ENCODE peak calls at places on chromosome 1, in five cellular contexts. D is osteoblast, N is HAP-1, T is occipital lobe, P is GM23338. B is an unnamed sample.
A peak's percentile ranks its signal among the peaks of the same experiment; 100 is the strongest.

GRCh38 chr1:112719706-112720105 is 4.6 kb upstream of the PPM1J start:
- DNase-seq in D (peak; percentile 56), N (no peak), T (no peak), P (no peak), B (no peak)

GRCh38 chr1:98963359-98963758 is 41.3 kb downstream of the PLPPR5 start:
- DNase-seq in D (peak; percentile 11), N (no peak), T (no peak), P (no peak), B (no peak)

GRCh38 chr1:41014871-41015270 is 6.7 kb downstream of the SLFNL1 start:
- DNase-seq in D (no peak), N (no peak), T (no peak), P (no peak), B (no peak)

GRCh38 chr1:117616967-117617366 is 11.1 kb downstream of the TENT5C start:
- DNase-seq in D (no peak), N (no peak), T (no peak), P (no peak), B (no peak)

GRCh38 chr1:205677152-205677551 is 3.2 kb downstream of the SLC45A3 start:
- DNase-seq in D (no peak), N (no peak), T (no peak), P (no peak), B (no peak)

GRCh38 chr1:181033128-181033798 is 520 bp upstream of the MR1 start:
- DNase-seq in D (no peak), N (no peak), T (peak; percentile 17), P (no peak), B (no peak)

GRCh38 chr1:234072793-234073192 is 168.3 kb downstream of the SLC35F3 start:
- DNase-seq in D (no peak), N (no peak), T (peak; percentile 19), P (no peak), B (no peak)

GRCh38 chr1:59738591-59739015 is 76.1 kb upstream of the HOOK1 start:
- DNase-seq in D (peak; percentile 56), N (no peak), T (no peak), P (no peak), B (no peak)

GRCh38 chr1:165444897-165445370 is at the start of gene RXRG:
- DNase-seq in D (peak; percentile 9), N (peak; percentile 47), T (peak; percentile 38), P (peak; percentile 74), B (no peak)

GRCh38 chr1:180181048-180181447 is 26.4 kb downstream of the QSOX1 start:
- DNase-seq in D (peak; percentile 63), N (peak; percentile 68), T (no peak), P (peak; percentile 83), B (no peak)

GRCh38 chr1:168755800-168756418 is 26.9 kb upstream of the DPT start:
- DNase-seq in D (no peak), N (no peak), T (no peak), P (no peak), B (no peak)

GRCh38 chr1:40782371-40782956 is 1.1 kb upstream of the KCNQ4 start:
- DNase-seq in D (peak; percentile 95), N (peak; percentile 79), T (no peak), P (peak; percentile 73), B (no peak)

GRCh38 chr1:68344208-68344607 is 105.5 kb downstream of the RPE65 start:
- DNase-seq in D (peak; percentile 9), N (no peak), T (no peak), P (no peak), B (no peak)

GRCh38 chr1:43221256-43221778 is 48.5 kb upstream of the TMEM125 start:
- DNase-seq in D (no peak), N (no peak), T (no peak), P (no peak), B (no peak)

GRCh38 chr1:207628776-207629175 is 16.2 kb upstream of the CR1L start:
- DNase-seq in D (no peak), N (no peak), T (no peak), P (no peak), B (no peak)

GRCh38 chr1:24085546-24085945 is 26.4 kb downstream of the MYOM3 start:
- DNase-seq in D (peak; percentile 94), N (no peak), T (no peak), P (no peak), B (no peak)